ENCODE peak calls at places on chromosomes 4 and X, in nine cellular contexts. P, U, C, A, R, S, Z, H and O are unnamed samples.

GRCh38 chr4:153713840-153714239 is 29.8 kb downstream of the TLR2 start:
- DNase-seq in P (no peak), U (no peak), C (no peak), A (no peak), R (no peak), S (no peak), Z (no peak), H (no peak), O (no peak)

GRCh38 chr4:97216031-97216430 is 927.2 kb downstream of the STPG2 start:
- DNase-seq in P (no peak), U (no peak), C (no peak), A (no peak), R (no peak), S (no peak), Z (no peak), H (no peak), O (no peak)

GRCh38 chr4:7147661-7148310 is 44.6 kb upstream of the SORCS2 start:
- DNase-seq in P (no peak), U (no peak), C (no peak), A (no peak), R (no peak), S (no peak), Z (no peak), H (no peak), O (no peak)

GRCh38 chr4:153117554-153117953 is 86.7 kb upstream of the TRIM2 start:
- DNase-seq in P (no peak), U (no peak), C (no peak), A (no peak), R (no peak), S (no peak), Z (no peak), H (no peak), O (no peak)

GRCh38 chr4:173360587-173361221 is 10.1 kb upstream of the SAP30 start:
- DNase-seq in P (no peak), U (no peak), C (no peak), A (no peak), R (no peak), S (no peak), Z (no peak), H (no peak), O (no peak)

GRCh38 chr4:90025248-90025647 is 101.9 kb upstream of the CCSER1 start:
- DNase-seq in P (no peak), U (no peak), C (no peak), A (no peak), R (no peak), S (peak), Z (no peak), H (no peak), O (no peak)

GRCh38 chr4:87975466-87975865 is at the start of gene SPP1:
- DNase-seq in P (peak), U (no peak), C (peak), A (no peak), R (no peak), S (peak), Z (no peak), H (no peak), O (no peak)

GRCh38 chr4:90000995-90001394 is 106.3 kb downstream of the MMRN1 start:
- DNase-seq in P (no peak), U (no peak), C (peak), A (no peak), R (no peak), S (no peak), Z (no peak), H (no peak), O (no peak)

GRCh38 chrX:137432609-137433008 is 133.3 kb upstream of the ZIC3 start:
- DNase-seq in P (no peak), U (no peak), C (peak), A (no peak), R (no peak), S (peak), Z (no peak), H (no peak), O (no peak)

GRCh38 chrX:57528670-57529255 is 63.0 kb upstream of the ZXDB start:
- DNase-seq in P (no peak), U (no peak), C (no peak), A (no peak), R (no peak), S (peak), Z (no peak), H (no peak), O (no peak)

GRCh38 chr4:7785017-7785416 is 154.6 kb downstream of the AFAP1 start:
- DNase-seq in P (no peak), U (no peak), C (no peak), A (no peak), R (no peak), S (no peak), Z (no peak), H (no peak), O (peak)

GRCh38 chr4:68070302-68070701 is 59.4 kb downstream of the TMPRSS11F start:
- DNase-seq in P (no peak), U (no peak), C (no peak), A (no peak), R (no peak), S (no peak), Z (no peak), H (no peak), O (no peak)

GRCh38 chr4:97845758-97846157 is 297.5 kb downstream of the STPG2 start:
- DNase-seq in P (no peak), U (no peak), C (no peak), A (no peak), R (no peak), S (no peak), Z (no peak), H (no peak), O (no peak)

GRCh38 chr4:39933689-39934590 is 43.8 kb downstream of the PDS5A start:
- DNase-seq in P (no peak), U (no peak), C (no peak), A (no peak), R (no peak), S (no peak), Z (no peak), H (no peak), O (no peak)